ENCODE peak calls at places on chromosomes 12 and 14, in four cellular contexts. W is fibroblast of lung, O is thoracic aorta, I is colonic mucosa. Q is an unnamed sample.

GRCh38 chr12:83143937-83144336 is 457.2 kb downstream of the TMTC2 start:
- DNase-seq in W (no peak), O (no peak), I (no peak), Q (no peak)

GRCh38 chr12:47814539-47815170 is 5.0 kb downstream of the HDAC7 start:
- DNase-seq in W (no peak), O (no peak), I (no peak), Q (no peak)

GRCh38 chr12:98371419-98371818 is 144.0 kb upstream of the TMPO start:
- DNase-seq in W (peak), O (no peak), I (no peak), Q (no peak)

GRCh38 chr12:90055071-90055470 is 346.4 kb upstream of the ATP2B1 start:
- DNase-seq in W (no peak), O (no peak), I (no peak), Q (no peak)

GRCh38 chr14:31944256-31945073 is 132.6 kb upstream of the ARHGAP5 start:
- DNase-seq in W (no peak), O (no peak), I (peak), Q (no peak)

GRCh38 chr12:53751336-53752191 is at the start of gene CISTR:
- DNase-seq in W (no peak), O (no peak), I (no peak), Q (no peak)

GRCh38 chr14:104421892-104422291 is 157.7 kb upstream of the C14orf180 start:
- DNase-seq in W (no peak), O (no peak), I (no peak), Q (no peak)

GRCh38 chr12:24947541-24948451 is 1.1 kb downstream of the BCAT1 start:
- DNase-seq in W (peak), O (no peak), I (no peak), Q (peak)

GRCh38 chr14:24259282-24260025 is 3.5 kb downstream of the TGM1 start:
- DNase-seq in W (peak), O (no peak), I (no peak), Q (no peak)

GRCh38 chr12:51886021-51886710 is 1.7 kb upstream of the ANKRD33 start:
- DNase-seq in W (peak), O (peak), I (peak), Q (peak)

GRCh38 chr14:42378880-42379279 is 772.2 kb downstream of the LRFN5 start:
- DNase-seq in W (no peak), O (no peak), I (no peak), Q (no peak)

GRCh38 chr12:67826946-67827719 is 162.1 kb upstream of the IFNG-AS1 start:
- DNase-seq in W (peak), O (no peak), I (peak), Q (peak)

GRCh38 chr12:54601841-54602240 is 13.4 kb upstream of the PPP1R1A start:
- DNase-seq in W (no peak), O (no peak), I (no peak), Q (no peak)

GRCh38 chr12:6229823-6230222 is 29.6 kb downstream of the CD9 start:
- DNase-seq in W (peak), O (peak), I (peak), Q (peak)

GRCh38 chr12:102171951-102172350 is 25.7 kb downstream of the PMCH start:
- DNase-seq in W (no peak), O (no peak), I (no peak), Q (peak)

GRCh38 chr12:62512901-62513300 is 46.3 kb downstream of the MON2 start:
- DNase-seq in W (no peak), O (no peak), I (no peak), Q (no peak)

GRCh38 chr12:108828774-108829173 is 28.6 kb downstream of the SSH1 start:
- DNase-seq in W (peak), O (no peak), I (no peak), Q (peak)

GRCh38 chr12:92304335-92305066 is 158.9 kb upstream of the BTG1 start:
- DNase-seq in W (peak), O (no peak), I (no peak), Q (no peak)

GRCh38 chr12:77687346-77687745 is 143.3 kb upstream of the NAV3 start:
- DNase-seq in W (no peak), O (no peak), I (no peak), Q (no peak)

GRCh38 chr14:75884198-75884611 is 97.6 kb downstream of the TGFB3 start:
- DNase-seq in W (peak), O (no peak), I (no peak), Q (peak)

GRCh38 chr14:70555890-70556289 is 21.1 kb upstream of the ADAM20 start:
- DNase-seq in W (peak), O (no peak), I (peak), Q (peak)

GRCh38 chr12:40634431-40635131 is 57.7 kb upstream of the CNTN1 start:
- DNase-seq in W (no peak), O (no peak), I (no peak), Q (no peak)

GRCh38 chr12:101697930-101698781 is 716 bp downstream of the CHPT1 start:
- DNase-seq in W (peak), O (no peak), I (peak), Q (peak)

GRCh38 chr12:121364657-121365265 is 12.6 kb upstream of the ANAPC5 start:
- DNase-seq in W (peak), O (no peak), I (no peak), Q (no peak)

GRCh38 chr14:91113829-91114078 is at the start of gene DGLUCY:
- DNase-seq in W (peak), O (peak), I (peak), Q (peak)

GRCh38 chr12:14960548-14961465 is 594 bp downstream of the ARHGDIB start:
- DNase-seq in W (peak), O (no peak), I (no peak), Q (no peak)

GRCh38 chr14:52801014-52801708 is 9.8 kb upstream of the GNPNAT1 start:
- DNase-seq in W (peak), O (peak), I (no peak), Q (peak)

GRCh38 chr14:64504897-64505771 is 564 bp downstream of the ZBTB1 start:
- DNase-seq in W (peak), O (peak), I (peak), Q (peak)

GRCh38 chr12:52494518-52494917 is 1.5 kb upstream of the KRT6A start:
- DNase-seq in W (peak), O (no peak), I (no peak), Q (peak)

GRCh38 chr14:90419200-90419599 is 22.4 kb downstream of the CALM1 start:
- DNase-seq in W (peak), O (peak), I (peak), Q (peak)

GRCh38 chr14:51035611-51036192 is 59.2 kb downstream of the TRIM9 start:
- DNase-seq in W (peak), O (no peak), I (no peak), Q (peak)

GRCh38 chr12:71438670-71439361 is 782 bp upstream of the LGR5 start:
- DNase-seq in W (peak), O (no peak), I (no peak), Q (no peak)

GRCh38 chr14:20789230-20789813 is 8.3 kb downstream of the RNASE6 start:
- DNase-seq in W (no peak), O (no peak), I (no peak), Q (no peak)

GRCh38 chr12:26857465-26858176 is 24.6 kb upstream of the ITPR2 start:
- DNase-seq in W (no peak), O (no peak), I (no peak), Q (peak)

GRCh38 chr14:88669346-88669745 is 106.5 kb downstream of the ZC3H14 start:
- DNase-seq in W (no peak), O (no peak), I (no peak), Q (no peak)

GRCh38 chr12:67578976-67579661 is 69.4 kb upstream of the DYRK2 start:
- DNase-seq in W (peak), O (no peak), I (no peak), Q (peak)

GRCh38 chr14:102028733-102029132 is 58.1 kb downstream of the HSP90AA1 start:
- DNase-seq in W (peak), O (no peak), I (peak), Q (peak)

GRCh38 chr12:58288191-58288590 is 346.8 kb downstream of the ATP23 start:
- DNase-seq in W (peak), O (no peak), I (no peak), Q (peak)

GRCh38 chr14:29601559-29602109 is 326.0 kb downstream of the PRKD1 start:
- DNase-seq in W (peak), O (no peak), I (no peak), Q (no peak)

GRCh38 chr12:107306141-107306670 is 212.9 kb upstream of the CRY1 start:
- DNase-seq in W (no peak), O (no peak), I (no peak), Q (no peak)

GRCh38 chr12:76144253-76144564 is 59.7 kb upstream of the NAP1L1 start:
- DNase-seq in W (peak), O (no peak), I (no peak), Q (peak)
- H3K4me3 ChIP-seq in W (no peak), O (no peak), I (no peak), Q (no peak)

GRCh38 chr14:36204674-36205073 is 28.2 kb upstream of the PTCSC3 start:
- DNase-seq in W (no peak), O (no peak), I (no peak), Q (no peak)
- TF ChIP-seq CTCF in W (no peak), O (no peak), I (no peak), Q (no peak)

GRCh38 chr14:96493178-96493577 is 9.0 kb upstream of the PAPOLA start:
- DNase-seq in W (no peak), O (no peak), I (no peak), Q (no peak)

GRCh38 chr14:96497586-96497985 is 4.6 kb upstream of the PAPOLA start:
- DNase-seq in W (no peak), O (no peak), I (no peak), Q (no peak)

GRCh38 chr14:96501383-96501745 is 818 bp upstream of the PAPOLA start:
- DNase-seq in W (no peak), O (no peak), I (peak), Q (no peak)

GRCh38 chr14:96494331-96494730 is 7.9 kb upstream of the PAPOLA start:
- DNase-seq in W (no peak), O (no peak), I (no peak), Q (no peak)

GRCh38 chr14:96497087-96497486 is 5.1 kb upstream of the PAPOLA start:
- DNase-seq in W (no peak), O (no peak), I (no peak), Q (peak)
- H3K4me3 ChIP-seq in W (no peak), O (no peak), I (no peak), Q (no peak)

GRCh38 chr12:11621797-11622423 is 27.6 kb upstream of the ETV6 start:
- DNase-seq in W (peak), O (no peak), I (no peak), Q (peak)
- TF ChIP-seq CTCF in W (no peak), O (no peak), I (no peak), Q (peak)

GRCh38 chr12:114692558-114693531 is 8.9 kb upstream of the TBX3 start:
- DNase-seq in W (no peak), O (no peak), I (no peak), Q (peak)
- H3K4me3 ChIP-seq in W (peak), O (peak), I (peak), Q (peak)

GRCh38 chr12:4353785-4354208 is 25.7 kb downstream of the FGF23 start:
- DNase-seq in W (no peak), O (no peak), I (no peak), Q (no peak)

GRCh38 chr12:4355150-4355842 is 24.2 kb downstream of the FGF23 start:
- DNase-seq in W (no peak), O (no peak), I (no peak), Q (no peak)

DNA sequence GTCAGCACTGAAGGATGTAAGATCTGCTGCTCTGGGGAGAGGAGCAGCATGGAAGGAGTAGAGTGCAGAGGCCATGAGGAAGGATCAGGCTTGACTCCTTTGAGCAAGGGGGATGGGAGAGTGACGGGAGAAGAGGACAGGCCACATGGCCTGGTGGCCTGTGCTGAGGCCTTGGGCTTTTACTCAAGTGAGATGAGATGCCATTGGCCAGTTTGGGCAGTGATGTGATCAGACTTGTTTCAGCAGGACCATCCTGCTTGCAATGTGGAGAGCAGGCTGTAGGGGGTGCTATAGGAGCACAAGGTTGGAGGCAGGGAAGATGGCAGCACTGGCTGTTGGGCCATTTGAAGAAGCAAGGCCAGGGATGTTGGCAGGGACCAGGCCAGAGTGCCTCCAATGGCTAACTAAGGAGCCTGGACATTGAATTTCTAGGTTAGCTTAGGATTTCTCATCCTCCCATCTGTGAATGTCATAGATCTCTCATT is 23.6 kb downstream of the FGF23 start:
- DNase-seq in W (peak), O (no peak), I (peak), Q (peak)
- TF ChIP-seq CTCF in W (peak), O (no peak), I (peak), Q (peak)

GRCh38 chr14:96424104-96424989 is 32.4 kb downstream of the AK7 start:
- DNase-seq in W (peak), O (no peak), I (peak), Q (peak)
- H3K4me3 ChIP-seq in W (no peak), O (peak), I (peak), Q (peak)